ENCODE peak calls at places on chromosome 11, in seven cellular contexts. K is NCI-H2081; Y is H7; T is A172; P is activated CD8-positive, alpha-beta T cell treated with anti-CD3 and anti-CD28 coated beads for 36 hours; N is activated T-cell treated with anti-CD3 and anti-CD28 coated beads for 1 hour; J is stimulated activated CD4-positive, alpha-beta T cell treated with anti-CD3 and anti-CD28 coated beads, TNF-alpha, amount 100 ng/mL, for 1 hour. I is an unnamed sample.

GRCh38 chr11:121514998-121515671 is 62.4 kb upstream of the SORL1-AS1 start:
- DNase-seq in K (no peak), Y (no peak), T (no peak), P (no peak), N (no peak), J (no peak), I (peak)

GRCh38 chr11:18063131-18063530 is 17.1 kb upstream of the TPH1 start:
- DNase-seq in K (no peak), Y (no peak), T (no peak), P (no peak), N (no peak), J (no peak), I (no peak)

GRCh38 chr11:47514825-47515647 is 37.9 kb downstream of the CELF1 start:
- DNase-seq in K (no peak), Y (no peak), T (peak), P (peak), N (no peak), J (no peak), I (peak)

GRCh38 chr11:131544591-131544990 is 174.2 kb downstream of the NTM start:
- DNase-seq in K (no peak), Y (peak), T (no peak), P (no peak), N (no peak), J (no peak), I (no peak)

GRCh38 chr11:80841716-80842115 is 1400.9 kb upstream of the TENM4 start:
- DNase-seq in K (no peak), Y (no peak), T (peak), P (no peak), N (no peak), J (no peak), I (no peak)

GRCh38 chr11:118636569-118637290 is 29.3 kb downstream of the PHLDB1 start:
- DNase-seq in K (no peak), Y (no peak), T (no peak), P (no peak), N (no peak), J (no peak), I (no peak)

GRCh38 chr11:76560219-76560618 is 110.3 kb downstream of the LRRC32 start:
- DNase-seq in K (no peak), Y (no peak), T (peak), P (peak), N (no peak), J (no peak), I (no peak)

GRCh38 chr11:34599406-34599901 is 21.4 kb upstream of the EHF start:
- DNase-seq in K (no peak), Y (no peak), T (peak), P (no peak), N (no peak), J (no peak), I (no peak)

GRCh38 chr11:64234840-64235379 is 526 bp downstream of the VEGFB start:
- DNase-seq in K (no peak), Y (peak), T (no peak), P (peak), N (peak), J (no peak), I (peak)

GRCh38 chr11:10322830-10323792 is 18.2 kb downstream of the ADM start:
- DNase-seq in K (peak), Y (no peak), T (peak), P (peak), N (no peak), J (peak), I (peak)

GRCh38 chr11:95659088-95659487 is 130.5 kb downstream of the FAM76B start:
- DNase-seq in K (no peak), Y (no peak), T (no peak), P (no peak), N (no peak), J (no peak), I (no peak)

GRCh38 chr11:126925321-126926093 is 75.1 kb downstream of the KIRREL3 start:
- DNase-seq in K (no peak), Y (no peak), T (no peak), P (no peak), N (no peak), J (no peak), I (no peak)

GRCh38 chr11:123064268-123064657 is 2.3 kb upstream of the HSPA8 start:
- DNase-seq in K (no peak), Y (no peak), T (no peak), P (no peak), N (no peak), J (no peak), I (no peak)

GRCh38 chr11:77636738-77637344 is 753 bp downstream of the CLNS1A start:
- DNase-seq in K (no peak), Y (peak), T (no peak), P (no peak), N (no peak), J (no peak), I (peak)

GRCh38 chr11:71227058-71227659 is 25.2 kb downstream of the SHANK2 start:
- DNase-seq in K (no peak), Y (no peak), T (no peak), P (no peak), N (no peak), J (no peak), I (no peak)

GRCh38 chr11:74981888-74982287 is 6.8 kb upstream of the NEU3 start:
- DNase-seq in K (no peak), Y (no peak), T (no peak), P (no peak), N (no peak), J (no peak), I (no peak)

GRCh38 chr11:134468081-134468668 is 56.1 kb upstream of the B3GAT1 start:
- DNase-seq in K (no peak), Y (no peak), T (no peak), P (no peak), N (no peak), J (no peak), I (no peak)

GRCh38 chr11:18367431-18367830 is 26.9 kb upstream of the LDHA start:
- DNase-seq in K (no peak), Y (no peak), T (no peak), P (no peak), N (no peak), J (no peak), I (no peak)

GRCh38 chr11:19519344-19519743 is 193.3 kb upstream of the NAV2 start:
- DNase-seq in K (no peak), Y (no peak), T (no peak), P (no peak), N (no peak), J (no peak), I (no peak)

GRCh38 chr11:119320593-119321524 is 3.9 kb upstream of the MCAM start:
- DNase-seq in K (peak), Y (peak), T (no peak), P (peak), N (peak), J (no peak), I (peak)

GRCh38 chr11:83881428-83881827 is 595.3 kb upstream of the CCDC90B start:
- DNase-seq in K (no peak), Y (no peak), T (no peak), P (no peak), N (no peak), J (no peak), I (no peak)

GRCh38 chr11:9759519-9760179 is 95.8 kb downstream of the SWAP70 start:
- DNase-seq in K (peak), Y (peak), T (peak), P (peak), N (peak), J (peak), I (peak)

GRCh38 chr11:45225277-45225676 is 60.9 kb downstream of the SYT13 start:
- DNase-seq in K (no peak), Y (no peak), T (no peak), P (no peak), N (no peak), J (no peak), I (no peak)

GRCh38 chr11:17786824-17787525 is 52.4 kb downstream of the KCNC1 start:
- DNase-seq in K (no peak), Y (no peak), T (peak), P (no peak), N (no peak), J (no peak), I (no peak)

GRCh38 chr11:29282088-29282487 is 734.7 kb downstream of the KCNA4 start:
- DNase-seq in K (no peak), Y (no peak), T (peak), P (no peak), N (no peak), J (no peak), I (no peak)

GRCh38 chr11:45354976-45355705 is 69.0 kb upstream of the SYT13 start:
- DNase-seq in K (peak), Y (peak), T (no peak), P (peak), N (peak), J (peak), I (no peak)

GRCh38 chr11:115522302-115522701 is 18.1 kb upstream of the CADM1 start:
- DNase-seq in K (no peak), Y (no peak), T (no peak), P (no peak), N (no peak), J (no peak), I (no peak)

GRCh38 chr11:27468643-27469332 is 3.8 kb downstream of the LGR4 start:
- DNase-seq in K (no peak), Y (no peak), T (no peak), P (no peak), N (no peak), J (no peak), I (peak)

GRCh38 chr11:130865772-130866114 is 50.5 kb downstream of the SNX19 start:
- DNase-seq in K (no peak), Y (no peak), T (no peak), P (no peak), N (no peak), J (no peak), I (no peak)

GRCh38 chr11:2574043-2574552 is 125.7 kb downstream of the KCNQ1OT1 start:
- DNase-seq in K (no peak), Y (no peak), T (no peak), P (no peak), N (no peak), J (no peak), I (no peak)

GRCh38 chr11:48055292-48056132 is 75.2 kb downstream of the PTPRJ start:
- DNase-seq in K (no peak), Y (no peak), T (peak), P (peak), N (peak), J (no peak), I (peak)

GRCh38 chr11:7657306-7658025 is 15.8 kb downstream of the CYB5R2 start:
- DNase-seq in K (peak), Y (peak), T (peak), P (peak), N (no peak), J (no peak), I (peak)

GRCh38 chr11:398826-399225 is 4.8 kb downstream of the PKP3 start:
- DNase-seq in K (no peak), Y (no peak), T (no peak), P (peak), N (no peak), J (no peak), I (no peak)